ENCODE peak calls at places on chromosomes 4 and X, in four cellular contexts. L, M, S and T are unnamed samples. For H3K9me3, the result is how much of the 10 kb centered on the place peaks cover.

GRCh38 chrX:38358274-38358673 is 5.9 kb downstream of the OTC start:
- DNase-seq in L (no peak), M (no peak), S (no peak), T (no peak)

GRCh38 chr4:6909970-6910339 is 329 bp downstream of the TBC1D14 start:
- DNase-seq in L (peak), M (peak), S (no peak), T (no peak)

GRCh38 chrX:146243071-146243470 is 425.4 kb downstream of the SLITRK2 start:
- DNase-seq in L (no peak), M (no peak), S (no peak), T (no peak)

GRCh38 chrX:13938053-13938765 is 91.5 kb downstream of the GEMIN8 start:
- DNase-seq in L (peak), M (peak), S (peak), T (peak)

GRCh38 chrX:26070882-26071281 is 67.3 kb upstream of the MAGEB18 start:
- DNase-seq in L (no peak), M (no peak), S (no peak), T (no peak)

GRCh38 chr4:153432971-153433752 is 33.0 kb upstream of the TMEM131L start:
- DNase-seq in L (peak), M (no peak), S (peak), T (peak)

GRCh38 chrX:7972586-7972985 is 45.4 kb upstream of the PNPLA4 start:
- DNase-seq in L (no peak), M (no peak), S (no peak), T (no peak)

GRCh38 chr4:169238445-169238844 is 32.3 kb downstream of the SH3RF1 start:
- DNase-seq in L (no peak), M (no peak), S (peak), T (no peak)

GRCh38 chr4:143313527-143313926 is 23.1 kb upstream of the GAB1 start:
- DNase-seq in L (no peak), M (no peak), S (no peak), T (no peak)

GRCh38 chr4:8647094-8647570 is 54.6 kb downstream of the CPZ start:
- DNase-seq in L (peak), M (no peak), S (no peak), T (no peak)

DNA sequence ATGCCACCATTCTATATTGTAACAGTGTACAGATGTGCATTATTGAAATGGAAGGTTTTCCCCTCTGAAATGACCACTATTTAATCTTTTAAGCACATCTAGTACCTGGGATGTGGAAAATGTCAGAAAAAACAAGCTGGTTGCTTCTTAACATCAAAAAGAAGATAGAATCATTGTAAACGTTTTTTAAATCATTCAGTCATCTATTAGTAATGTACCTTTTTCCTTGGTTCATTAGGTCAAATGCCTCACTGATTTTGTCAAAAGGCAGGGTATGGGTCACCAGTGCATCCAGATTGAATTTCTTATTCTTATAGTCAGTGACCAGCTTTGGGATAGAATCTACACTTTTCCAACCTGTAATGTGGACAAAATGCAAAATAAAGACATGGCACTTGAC is 17.7 kb downstream of the ADH4 start:
- DNase-seq in L (no peak), M (no peak), S (no peak), T (no peak)
- H3K4me3 ChIP-seq in L (no peak), M (no peak), S (no peak), T (no peak)

GRCh38 chrX:66020578-66021406 is 19.1 kb downstream of the VSIG4 start:
- DNase-seq in L (no peak), M (no peak), S (no peak), T (no peak)
- H3K9me3 ChIP-seq in L (under half), M (under half), S (under half), T (under half)

GRCh38 chr4:55947254-55947882 is 1.4 kb upstream of the CEP135 start:
- DNase-seq in L (no peak), M (no peak), S (no peak), T (no peak)

GRCh38 chr4:55951191-55951922 is 2.6 kb downstream of the CEP135 start:
- DNase-seq in L (no peak), M (no peak), S (no peak), T (no peak)

GRCh38 chr4:55949480-55949802 is 696 bp downstream of the CEP135 start:
- DNase-seq in L (no peak), M (no peak), S (no peak), T (no peak)

GRCh38 chr4:55947912-55948725 is 626 bp upstream of the CEP135 start:
- DNase-seq in L (no peak), M (no peak), S (no peak), T (no peak)

GRCh38 chr4:55948726-55949479 is at the start of gene CEP135:
- DNase-seq in L (peak), M (peak), S (peak), T (peak)
- TF ChIP-seq POLR2A in L (no peak), M (no peak), S (peak), T (no peak)

GRCh38 chrX:36007207-36007606 is 87.7 kb downstream of the CFAP47 start:
- DNase-seq in L (no peak), M (no peak), S (no peak), T (no peak)
- H3K4me3 ChIP-seq in L (no peak), M (no peak), S (no peak), T (no peak)